ENCODE peak calls at places on chromosomes 2 and 18, in five cellular contexts. One of them, this sample, is unnamed.

GRCh38 chr2:15116830-15117229 is 444.3 kb downstream of the NBAS start:
- DNase-seq in K562: no peak
- DNase-seq in HCT116: no peak
- DNase-seq in HepG2: no peak
- DNase-seq in H1: no peak
- DNase-seq in this sample: no peak

GRCh38 chr2:31038385-31038784 is 99.9 kb downstream of the GALNT14 start:
- DNase-seq in K562: no peak
- DNase-seq in HCT116: no peak
- DNase-seq in HepG2: peak
- DNase-seq in H1: peak
- DNase-seq in this sample: no peak

GRCh38 chr18:9802774-9803697 is 82.7 kb upstream of the TXNDC2 start:
- DNase-seq in K562: peak
- DNase-seq in HCT116: no peak
- DNase-seq in HepG2: peak
- DNase-seq in H1: no peak
- DNase-seq in this sample: no peak

GRCh38 chr2:230877131-230877736 is 12.5 kb downstream of the ITM2C start:
- DNase-seq in K562: no peak
- DNase-seq in HCT116: no peak
- DNase-seq in HepG2: no peak
- DNase-seq in H1: no peak
- DNase-seq in this sample: no peak

GRCh38 chr2:143688248-143688647 is 559.0 kb downstream of the ARHGAP15 start:
- DNase-seq in K562: no peak
- DNase-seq in HCT116: no peak
- DNase-seq in HepG2: no peak
- DNase-seq in H1: no peak
- DNase-seq in this sample: no peak

GRCh38 chr2:229800997-229801754 is 86.8 kb upstream of the DNER start:
- DNase-seq in K562: peak
- DNase-seq in HCT116: peak
- DNase-seq in HepG2: peak
- DNase-seq in H1: peak
- DNase-seq in this sample: peak

GRCh38 chr2:231227309-231228162 is 29.1 kb downstream of the ARMC9 start:
- DNase-seq in K562: peak
- DNase-seq in HCT116: peak
- DNase-seq in HepG2: peak
- DNase-seq in H1: peak
- DNase-seq in this sample: peak

GRCh38 chr2:113876503-113877387 is 13.1 kb upstream of the ACTR3 start:
- DNase-seq in K562: no peak
- DNase-seq in HCT116: peak
- DNase-seq in HepG2: peak
- DNase-seq in H1: no peak
- DNase-seq in this sample: no peak

GRCh38 chr2:166230724-166231070 is 102.9 kb upstream of the SCN1A start:
- DNase-seq in K562: no peak
- DNase-seq in HCT116: no peak
- DNase-seq in HepG2: no peak
- DNase-seq in H1: no peak
- DNase-seq in this sample: no peak

GRCh38 chr2:119748135-119748534 is 11.6 kb upstream of the PTPN4 start:
- DNase-seq in K562: no peak
- DNase-seq in HCT116: no peak
- DNase-seq in HepG2: no peak
- DNase-seq in H1: no peak
- DNase-seq in this sample: no peak

GRCh38 chr2:22880161-22880560 is 504.8 kb upstream of the KLHL29 start:
- DNase-seq in K562: no peak
- DNase-seq in HCT116: no peak
- DNase-seq in HepG2: no peak
- DNase-seq in H1: no peak
- DNase-seq in this sample: no peak

GRCh38 chr2:106054880-106055655 is 139.0 kb downstream of the UXS1 start:
- DNase-seq in K562: no peak
- DNase-seq in HCT116: no peak
- DNase-seq in HepG2: no peak
- DNase-seq in H1: no peak
- DNase-seq in this sample: no peak

GRCh38 chr2:178530625-178531142 is 50.4 kb downstream of the PLEKHA3 start:
- DNase-seq in K562: no peak
- DNase-seq in HCT116: no peak
- DNase-seq in HepG2: no peak
- DNase-seq in H1: no peak
- DNase-seq in this sample: peak

GRCh38 chr2:234254783-234255521 is 204.4 kb downstream of the SPP2 start:
- DNase-seq in K562: no peak
- DNase-seq in HCT116: no peak
- DNase-seq in HepG2: no peak
- DNase-seq in H1: no peak
- DNase-seq in this sample: no peak

GRCh38 chr2:111632661-111633060 is 251.3 kb downstream of the ANAPC1 start:
- DNase-seq in K562: no peak
- DNase-seq in HCT116: no peak
- DNase-seq in HepG2: no peak
- DNase-seq in H1: no peak
- DNase-seq in this sample: no peak
- TF ChIP-seq SRF in K562: no peak
- TF ChIP-seq SRF in HCT116: no peak
- TF ChIP-seq SRF in HepG2: no peak
- TF ChIP-seq SRF in H1: no peak
- TF ChIP-seq SRF in this sample: no peak

GRCh38 chr18:46010676-46011075 is 43.5 kb upstream of the EPG5 start:
- DNase-seq in K562: no peak
- DNase-seq in HCT116: no peak
- DNase-seq in HepG2: no peak
- DNase-seq in H1: no peak
- DNase-seq in this sample: no peak

GRCh38 chr18:46009158-46009866 is 42.2 kb upstream of the EPG5 start:
- DNase-seq in K562: no peak
- DNase-seq in HCT116: no peak
- DNase-seq in HepG2: no peak
- DNase-seq in H1: no peak
- DNase-seq in this sample: no peak

GRCh38 chr18:46010050-46010449 is 42.9 kb upstream of the EPG5 start:
- DNase-seq in K562: no peak
- DNase-seq in HCT116: no peak
- DNase-seq in HepG2: no peak
- DNase-seq in H1: no peak
- DNase-seq in this sample: no peak

GRCh38 chr18:46013484-46014189 is 46.5 kb upstream of the EPG5 start:
- DNase-seq in K562: no peak
- DNase-seq in HCT116: no peak
- DNase-seq in HepG2: no peak
- DNase-seq in H1: no peak
- DNase-seq in this sample: no peak
- TF ChIP-seq SRF in K562: no peak
- TF ChIP-seq SRF in HCT116: no peak
- TF ChIP-seq SRF in HepG2: no peak
- TF ChIP-seq SRF in H1: no peak
- TF ChIP-seq SRF in this sample: peak

GRCh38 chr2:213107728-213108127 is 43.7 kb downstream of the IKZF2 start:
- DNase-seq in K562: no peak
- DNase-seq in HCT116: no peak
- DNase-seq in HepG2: no peak
- DNase-seq in H1: no peak
- DNase-seq in this sample: no peak
- TF ChIP-seq SRF in K562: no peak
- TF ChIP-seq SRF in HCT116: no peak
- TF ChIP-seq SRF in HepG2: no peak
- TF ChIP-seq SRF in H1: no peak
- TF ChIP-seq SRF in this sample: no peak

DNA sequence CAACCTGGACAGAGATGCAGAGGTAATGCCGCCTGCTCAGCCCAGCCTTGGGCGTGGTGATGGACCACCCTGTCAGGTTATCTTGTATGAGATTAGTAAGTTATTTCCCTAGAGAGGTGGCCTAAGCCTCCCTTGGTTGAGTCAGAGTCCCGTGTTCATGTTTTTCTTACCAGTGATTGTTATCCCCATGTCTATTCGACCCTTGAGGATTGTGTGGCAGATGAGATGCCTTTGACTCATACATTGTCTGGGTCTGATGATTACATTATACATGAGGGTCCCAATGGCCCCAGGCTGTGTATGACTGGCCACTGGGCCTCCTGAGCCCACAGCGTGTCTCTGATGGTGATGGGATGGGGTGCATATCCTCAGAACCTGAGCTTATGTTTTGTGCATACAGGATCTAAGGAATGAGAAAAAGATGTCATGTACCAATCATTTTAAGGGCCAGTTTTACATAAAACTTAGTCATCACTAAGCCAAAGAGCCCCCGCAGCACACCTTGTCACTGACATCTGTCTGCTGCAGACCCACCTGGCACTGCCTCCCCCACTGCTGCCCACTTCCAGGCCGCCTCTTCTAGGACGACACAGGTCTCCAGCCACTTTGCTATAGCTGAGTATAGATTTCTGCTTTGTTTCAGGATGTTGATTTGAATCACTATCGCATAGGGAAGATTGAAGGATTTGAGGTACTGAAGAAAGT is 7.7 kb downstream of the PPP1R7 start:
- DNase-seq in K562: no peak
- DNase-seq in HCT116: no peak
- DNase-seq in HepG2: no peak
- DNase-seq in H1: no peak
- DNase-seq in this sample: no peak
- TF ChIP-seq SRF in K562: no peak
- TF ChIP-seq SRF in HCT116: no peak
- TF ChIP-seq SRF in HepG2: no peak
- TF ChIP-seq SRF in H1: no peak
- TF ChIP-seq SRF in this sample: no peak

This sample was measured in GM12878.